ENCODE peak calls at places on chromosomes 1 and 21, in five cellular contexts. S is HCT116, Y is left ventricle myocardium inferior, U is suprapubic skin, G is A549. I is an unnamed sample. For H3K4me1 and H3K9me3, the result is how much of the 10 kb centered on the place peaks cover.

GRCh38 chr21:44867999-44868700 is 5.3 kb downstream of the PTTG1IP start:
- DNase-seq in S (no peak), Y (no peak), U (peak), G (no peak), I (no peak)

GRCh38 chr1:68331117-68331865 is 99.0 kb upstream of the WLS start:
- DNase-seq in S (peak), Y (no peak), U (no peak), G (no peak), I (no peak)

GRCh38 chr1:211680752-211681327 is 5.4 kb upstream of the NEK2 start:
- DNase-seq in S (peak), Y (peak), U (no peak), G (peak), I (peak)

GRCh38 chr1:214843281-214843680 is 239.3 kb upstream of the KCNK2 start:
- DNase-seq in S (no peak), Y (no peak), U (no peak), G (no peak), I (no peak)

GRCh38 chr21:25772680-25773079 is 37.9 kb downstream of the GABPA start:
- DNase-seq in S (no peak), Y (no peak), U (no peak), G (no peak), I (no peak)

GRCh38 chr1:116503535-116504307 is 67.1 kb downstream of the CD58 start:
- DNase-seq in S (no peak), Y (peak), U (no peak), G (no peak), I (peak)

GRCh38 chr1:18890704-18891103 is 11.7 kb downstream of the ALDH4A1 start:
- DNase-seq in S (no peak), Y (no peak), U (no peak), G (no peak), I (no peak)

GRCh38 chr1:182972231-182972630 is 19.3 kb upstream of the SHCBP1L start:
- DNase-seq in S (no peak), Y (no peak), U (no peak), G (no peak), I (no peak)

GRCh38 chr1:167899253-167899681 is 14.7 kb downstream of the ADCY10 start:
- DNase-seq in S (no peak), Y (peak), U (peak), G (no peak), I (peak)

GRCh38 chr1:32239790-32240139 is 7.3 kb upstream of the FAM167B start:
- DNase-seq in S (no peak), Y (no peak), U (peak), G (no peak), I (peak)

GRCh38 chr1:161198206-161198876 is 513 bp downstream of the ADAMTS4 start:
- DNase-seq in S (no peak), Y (peak), U (peak), G (no peak), I (peak)

GRCh38 chr21:44965251-44966022 is 25.6 kb downstream of the SLX9 start:
- DNase-seq in S (no peak), Y (no peak), U (no peak), G (no peak), I (peak)

GRCh38 chr1:209430107-209430506 is 153.4 kb upstream of the CAMK1G start:
- DNase-seq in S (no peak), Y (no peak), U (no peak), G (no peak), I (no peak)
- H3K4me1 ChIP-seq in S (under half), Y (under half), U (under half), G (under half), I (under half)

GRCh38 chr1:15275921-15276683 is 29.1 kb downstream of the FHAD1 start:
- DNase-seq in S (no peak), Y (no peak), U (no peak), G (no peak), I (no peak)
- H3K9me3 ChIP-seq in S (under half), Y (under half), U (under half), G (under half), I (under half)

GRCh38 chr1:203136409-203137042 is 9.0 kb downstream of the ADORA1 start:
- DNase-seq in S (no peak), Y (no peak), U (peak), G (peak), I (no peak)

GRCh38 chr1:203131548-203132200 is 4.1 kb downstream of the ADORA1 start:
- DNase-seq in S (no peak), Y (no peak), U (no peak), G (no peak), I (no peak)

GRCh38 chr1:203137324-203137723 is 9.8 kb downstream of the ADORA1 start:
- DNase-seq in S (no peak), Y (no peak), U (no peak), G (no peak), I (no peak)

GRCh38 chr1:203133969-203134725 is 6.6 kb downstream of the ADORA1 start:
- DNase-seq in S (no peak), Y (no peak), U (no peak), G (no peak), I (no peak)

GRCh38 chr1:203135636-203136305 is 8.2 kb downstream of the ADORA1 start:
- DNase-seq in S (no peak), Y (no peak), U (no peak), G (no peak), I (no peak)
- H3K4me1 ChIP-seq in S (under half), Y (under half), U (under half), G (under half), I (under half)

GRCh38 chr1:50416150-50416527 is 7.1 kb downstream of the DMRTA2 start:
- DNase-seq in S (no peak), Y (no peak), U (no peak), G (no peak), I (no peak)
- H3K9me3 ChIP-seq in S (under half), Y (under half), U (under half), G (under half), I (under half)

GRCh38 chr1:93813076-93813475 is 65.9 kb downstream of the DNTTIP2 start:
- DNase-seq in S (no peak), Y (no peak), U (no peak), G (no peak), I (no peak)
- H3K4me1 ChIP-seq in S (under half), Y (half or more), U (under half), G (under half), I (under half)

DNA sequence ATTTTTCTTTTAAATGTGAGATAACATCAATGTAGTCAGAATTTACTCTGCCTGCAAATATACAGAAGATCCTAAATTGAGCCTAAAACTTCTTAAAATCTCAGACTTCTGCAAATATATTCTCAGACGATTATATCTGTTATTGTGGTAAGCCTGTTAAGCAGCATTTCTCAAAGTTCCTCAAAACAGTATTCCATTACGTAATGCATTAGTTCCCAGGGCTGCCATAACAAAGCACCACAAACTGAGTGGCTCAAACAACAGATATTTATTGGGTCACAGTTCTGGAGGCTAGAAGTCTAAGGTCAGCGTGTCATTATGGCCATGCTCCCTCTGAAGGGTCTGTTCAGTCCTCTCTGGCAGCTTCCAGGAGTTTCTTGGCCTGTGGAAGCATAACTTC is 103.6 kb upstream of the ST6GALNAC5 start:
- DNase-seq in S (no peak), Y (no peak), U (no peak), G (no peak), I (no peak)
- H3K9me3 ChIP-seq in S (under half), Y (under half), U (under half), G (under half), I (under half)

DNA sequence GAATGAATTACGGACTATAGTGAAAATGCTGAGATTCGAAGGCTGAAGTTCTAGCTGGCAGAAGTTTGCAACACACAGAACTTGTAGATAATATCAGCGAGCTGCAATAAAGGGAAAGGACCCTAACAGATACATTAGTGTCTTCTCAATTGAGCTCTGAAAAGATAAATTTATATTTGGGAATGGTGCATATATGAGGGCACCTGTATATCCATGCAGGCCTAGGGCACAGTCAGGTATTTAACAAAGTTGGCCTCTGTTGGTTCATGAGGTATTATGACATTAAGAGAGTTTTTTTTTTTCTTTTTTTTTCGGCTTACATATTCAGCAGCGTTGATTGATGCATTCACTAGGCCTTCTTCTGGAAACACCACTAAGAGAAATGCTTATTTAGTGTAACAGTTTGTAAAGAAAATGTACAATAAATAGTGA is 2.2 kb downstream of the NFIA start:
- DNase-seq in S (no peak), Y (no peak), U (no peak), G (no peak), I (no peak)
- H3K4me1 ChIP-seq in S (under half), Y (half or more), U (half or more), G (under half), I (under half)

DNA sequence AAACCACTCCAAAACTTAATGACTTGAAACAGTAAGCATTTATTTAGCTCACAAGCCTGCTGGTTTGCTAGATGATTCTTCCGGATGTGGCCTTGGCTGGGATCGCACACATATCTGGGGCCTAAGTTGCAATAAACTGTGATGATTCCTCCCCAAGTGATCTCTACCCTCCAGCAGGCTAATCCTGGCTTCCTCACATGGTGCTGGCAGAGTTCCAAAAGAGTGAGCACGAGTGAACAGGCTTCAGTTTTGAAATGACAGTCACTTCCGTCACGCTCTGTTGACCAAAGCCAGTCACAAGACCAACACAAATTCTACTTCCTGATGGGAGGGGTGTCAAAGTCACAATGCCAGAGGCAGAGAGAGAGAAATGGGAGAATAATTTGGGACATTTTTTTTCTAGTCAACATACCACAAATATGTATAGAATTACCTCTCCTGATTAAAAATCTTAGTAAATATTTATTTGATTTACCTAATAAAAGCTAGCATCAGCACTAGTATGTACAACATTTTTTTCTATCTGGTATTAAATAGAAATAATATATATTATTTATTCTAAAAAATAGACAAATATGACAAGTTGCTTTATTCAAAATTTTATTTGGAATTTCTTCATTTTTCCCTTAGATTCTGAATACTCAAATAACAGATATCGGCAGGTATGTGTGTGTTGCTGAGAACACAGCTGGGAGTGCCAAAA is 292.7 kb downstream of the TPR start:
- DNase-seq in S (peak), Y (peak), U (peak), G (no peak), I (peak)
- H3K9me3 ChIP-seq in S (under half), Y (under half), U (under half), G (under half), I (under half)

GRCh38 chr1:9345922-9346321 is 53.2 kb downstream of the SPSB1 start:
- DNase-seq in S (no peak), Y (no peak), U (no peak), G (no peak), I (peak)

GRCh38 chr1:9346566-9346965 is 53.9 kb downstream of the SPSB1 start:
- DNase-seq in S (no peak), Y (no peak), U (no peak), G (no peak), I (peak)

GRCh38 chr1:9343269-9343668 is 50.6 kb downstream of the SPSB1 start:
- DNase-seq in S (no peak), Y (no peak), U (no peak), G (no peak), I (no peak)

GRCh38 chr1:9345471-9345870 is 52.8 kb downstream of the SPSB1 start:
- DNase-seq in S (no peak), Y (no peak), U (no peak), G (no peak), I (no peak)

DNA sequence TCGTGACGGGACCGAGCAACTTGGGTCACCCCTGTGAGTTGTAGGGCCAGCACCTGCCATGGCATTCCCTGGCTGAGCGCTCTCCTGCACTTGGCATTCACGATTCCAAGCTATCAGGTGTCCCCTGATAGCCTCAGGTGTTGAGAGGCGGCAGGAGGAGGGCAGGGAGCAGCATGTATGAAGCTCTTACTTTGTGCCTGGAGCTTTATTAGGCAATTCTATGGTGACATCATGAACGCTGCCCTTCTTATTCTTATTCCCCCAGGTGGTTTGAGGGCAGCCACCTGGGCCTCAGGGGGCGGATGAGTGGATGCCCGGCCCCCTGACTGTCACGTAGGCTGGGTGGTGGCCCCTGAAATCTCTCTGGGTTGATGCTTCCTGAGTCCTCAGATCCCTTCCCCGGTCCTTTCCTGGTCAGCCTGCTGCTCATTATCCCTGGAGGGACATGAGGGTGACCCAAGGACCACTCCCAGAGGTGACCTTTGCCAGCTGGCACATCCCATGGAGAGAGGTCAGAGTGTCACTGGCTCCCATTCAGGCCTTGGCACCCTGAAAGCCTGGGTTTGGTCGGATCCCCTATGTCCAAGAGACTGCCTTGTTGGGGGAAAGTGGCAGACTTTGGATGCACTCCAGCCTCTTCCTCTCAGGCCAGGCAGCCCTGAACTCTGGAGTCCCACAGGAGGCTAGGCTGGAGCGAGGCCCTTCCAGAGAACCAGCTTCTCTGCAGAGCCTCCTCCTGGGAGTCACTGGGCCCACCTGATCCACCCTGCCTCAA is 51.9 kb downstream of the SPSB1 start:
- DNase-seq in S (no peak), Y (no peak), U (no peak), G (no peak), I (no peak)
- H3K4me1 ChIP-seq in S (under half), Y (under half), U (half or more), G (under half), I (under half)

GRCh38 chr1:152349611-152350010 is 10.2 kb downstream of the FLG2 start:
- DNase-seq in S (no peak), Y (no peak), U (no peak), G (no peak), I (no peak)
- H3K9me3 ChIP-seq in S (under half), Y (under half), U (under half), G (under half), I (under half)

I was measured in right cardiac atrium.